ENCODE peak calls at places on chromosome 19, in ten cellular contexts. Q is stromal cell of bone marrow; C is heart left ventricle; U is effector memory CD8-positive, alpha-beta T cell; M is uterus; T is T-helper 17 cell; B is T-cell; R is CD4-positive, alpha-beta T cell; Z is ELR; D is GDM1. H is an unnamed sample.

GRCh38 chr19:33350538-33351309 is 22.8 kb upstream of the CEBPG start:
- DNase-seq in M (peak), B (no peak), Z (peak), T (no peak), Q (peak), D (no peak), R (no peak), U (no peak), C (no peak), H (no peak)

GRCh38 chr19:11832253-11832912 is 16.1 kb upstream of the ZNF439 start:
- DNase-seq in M (no peak), B (no peak), Z (no peak), Q (no peak), R (no peak), C (no peak), D (no peak), T (no peak), U (no peak), H (no peak)

GRCh38 chr19:40165362-40165937 is 25.8 kb upstream of the MAP3K10 start:
- DNase-seq in U (peak), M (peak), Q (peak), D (peak), R (peak), B (peak), T (peak), C (peak), Z (peak), H (peak)

GRCh38 chr19:3364501-3364858 is 1.9 kb upstream of the NFIC start:
- DNase-seq in B (no peak), M (no peak), C (no peak), R (no peak), Z (no peak), Q (no peak), U (no peak), T (no peak), D (no peak), H (no peak)

GRCh38 chr19:17324357-17325114 is 10.1 kb downstream of the ANO8 start:
- DNase-seq in C (no peak), T (no peak), Z (no peak), B (no peak), M (no peak), D (no peak), U (no peak), R (no peak), Q (no peak), H (no peak)

GRCh38 chr19:7088999-7089398 is 19.5 kb downstream of the ZNF557 start:
- DNase-seq in M (no peak), Z (no peak), Q (no peak), C (no peak), B (no peak), D (no peak), U (no peak), R (no peak), T (no peak), H (no peak)

GRCh38 chr19:16209266-16209665 is 11.6 kb downstream of the AP1M1 start:
- DNase-seq in U (no peak), B (no peak), R (no peak), C (no peak), Q (no peak), Z (no peak), M (no peak), D (no peak), T (no peak), H (no peak)

GRCh38 chr19:19758164-19758563 is 25.3 kb upstream of the ZNF14 start:
- DNase-seq in R (no peak), Q (no peak), T (no peak), B (no peak), C (no peak), M (no peak), D (no peak), U (no peak), Z (no peak), H (no peak)

GRCh38 chr19:29325241-29325975 is 112.5 kb upstream of the UQCRFS1 start:
- DNase-seq in R (no peak), U (no peak), M (no peak), Q (no peak), T (no peak), B (no peak), D (no peak), Z (no peak), C (no peak), H (no peak)

GRCh38 chr19:46713781-46714522 is 3.0 kb downstream of the PRKD2 start:
- DNase-seq in T (peak), Z (peak), M (peak), B (peak), R (peak), D (peak), C (peak), U (peak), Q (peak), H (peak)

GRCh38 chr19:53086949-53087348 is 16.3 kb downstream of the ZNF160 start:
- DNase-seq in Z (peak), T (no peak), U (no peak), B (no peak), M (peak), Q (no peak), C (peak), D (no peak), R (no peak), H (no peak)

GRCh38 chr19:27754700-27755099 is 1458.3 kb downstream of the UQCRFS1 start:
- DNase-seq in Z (no peak), U (no peak), R (no peak), M (no peak), D (no peak), Q (no peak), T (no peak), C (no peak), B (no peak), H (no peak)

GRCh38 chr19:49213791-49214190 is 56.2 kb downstream of the TRPM4 start:
- DNase-seq in B (no peak), M (no peak), Q (no peak), R (no peak), Z (no peak), D (no peak), T (no peak), C (no peak), U (no peak), H (no peak)

GRCh38 chr19:5046339-5047039 is 77.6 kb downstream of the KDM4B start:
- DNase-seq in T (no peak), U (no peak), Z (peak), R (no peak), B (no peak), M (no peak), C (no peak), D (no peak), Q (peak), H (no peak)

GRCh38 chr19:47417746-47418594 is 1.4 kb downstream of the MEIS3 start:
- DNase-seq in Q (no peak), U (no peak), C (no peak), T (no peak), M (no peak), D (no peak), Z (peak), R (no peak), B (no peak), H (no peak)

GRCh38 chr19:18439025-18439909 is 1.3 kb upstream of the ISYNA1 start:
- DNase-seq in M (no peak), U (peak), Q (no peak), Z (peak), D (no peak), R (no peak), C (no peak), B (no peak), T (no peak), H (no peak)

GRCh38 chr19:14333101-14333871 is 48.0 kb upstream of the ADGRE5 start:
- DNase-seq in D (no peak), B (peak), C (peak), Z (peak), U (no peak), Q (no peak), M (no peak), T (no peak), R (no peak), H (no peak)

GRCh38 chr19:58471736-58472135 is 4.4 kb upstream of the ZNF446 start:
- DNase-seq in D (no peak), R (no peak), Z (no peak), C (no peak), M (no peak), B (no peak), Q (no peak), T (no peak), U (no peak), H (no peak)

GRCh38 chr19:12137541-12137940 is 2.6 kb downstream of the ZNF20 start:
- DNase-seq in D (peak), M (no peak), B (no peak), Q (no peak), R (no peak), T (no peak), Z (no peak), C (no peak), U (peak), H (no peak)

GRCh38 chr19:52664461-52664860 is 26.3 kb upstream of the ZNF83 start:
- DNase-seq in D (no peak), U (no peak), M (no peak), T (no peak), R (no peak), B (no peak), Z (no peak), C (no peak), Q (no peak), H (no peak)

GRCh38 chr19:6801397-6802086 is 29.0 kb downstream of the VAV1 start:
- DNase-seq in Q (no peak), Z (no peak), M (peak), T (peak), C (peak), B (peak), U (peak), R (peak), D (peak), H (no peak)

GRCh38 chr19:4939466-4939865 is 29.4 kb upstream of the KDM4B start:
- DNase-seq in U (no peak), Q (no peak), B (no peak), D (no peak), M (no peak), T (no peak), Z (no peak), C (no peak), R (no peak), H (no peak)

GRCh38 chr19:14786421-14786851 is 8.1 kb upstream of the ADGRE2 start:
- DNase-seq in C (peak), B (no peak), T (no peak), R (no peak), U (no peak), Z (peak), D (peak), M (no peak), Q (no peak), H (no peak)

GRCh38 chr19:14149509-14149994 is 13.2 kb upstream of the ASF1B start:
- DNase-seq in B (peak), M (peak), Z (no peak), C (peak), Q (no peak), D (no peak), R (peak), U (peak), T (peak), H (peak)

GRCh38 chr19:41413947-41414346 is 13.2 kb downstream of the B3GNT8 start:
- DNase-seq in T (no peak), Z (no peak), U (no peak), D (no peak), M (no peak), R (no peak), Q (no peak), B (no peak), C (no peak), H (no peak)

GRCh38 chr19:57465680-57466381 is 8.9 kb upstream of the VN1R1 start:
- DNase-seq in M (no peak), Z (peak), C (no peak), Q (no peak), B (no peak), R (no peak), U (peak), T (no peak), D (peak), H (no peak)

GRCh38 chr19:21143846-21144245 is 2.0 kb downstream of the ZNF431 start:
- DNase-seq in U (no peak), C (no peak), R (no peak), B (no peak), M (no peak), D (no peak), Q (no peak), Z (peak), T (no peak), H (no peak)

GRCh38 chr19:13748169-13748884 is 16.0 kb upstream of the MRI1 start:
- DNase-seq in C (no peak), Z (peak), D (peak), R (no peak), M (no peak), T (no peak), B (no peak), U (no peak), Q (peak), H (no peak)

GRCh38 chr19:54137913-54138776 is 583 bp downstream of the CNOT3 start:
- DNase-seq in Z (peak), R (no peak), Q (no peak), U (peak), T (peak), D (no peak), M (peak), B (peak), C (no peak), H (no peak)

GRCh38 chr19:42023121-42023942 is 29.3 kb upstream of the ATP1A3 start:
- DNase-seq in D (peak), Z (peak), U (no peak), T (no peak), C (peak), B (peak), Q (no peak), M (no peak), R (no peak), H (no peak)

GRCh38 chr19:30450101-30450500 is 77.9 kb downstream of the ZNF536 start:
- DNase-seq in C (no peak), T (no peak), Q (no peak), M (peak), D (no peak), Z (no peak), B (no peak), U (no peak), R (no peak), H (no peak)

GRCh38 chr19:2627319-2627829 is 75.1 kb downstream of the GNG7 start:
- DNase-seq in B (no peak), Q (peak), U (no peak), C (peak), M (peak), R (no peak), Z (peak), T (no peak), D (no peak), H (peak)

H was measured in tibial nerve.